ENCODE peak calls at places on chromosomes 7 and 10, in nine cellular contexts. Z is cardiac fibroblast; M is Calu3; L is CD8-positive, alpha-beta T cell; X is NCI-H1048; B is stimulated activated CD4-positive, alpha-beta T cell treated with anti-CD3 and anti-CD28 coated beads, Interleukin-12 subunit alpha, Interleukin-12 subunit beta, amount 100 ng/mL, for 48 hours; V is type B pancreatic cell; N is NCI-H526; T is KBM-7. W is an unnamed sample.

GRCh38 chr7:50364645-50365044 is 60.1 kb downstream of the IKZF1 start:
- DNase-seq in T (no peak), B (no peak), N (no peak), M (no peak), V (no peak), L (no peak), Z (no peak), X (no peak), W (no peak)

GRCh38 chr7:13111230-13111629 is 423.8 kb downstream of the ARL4A start:
- DNase-seq in L (no peak), M (no peak), T (no peak), V (no peak), Z (no peak), B (no peak), N (no peak), X (no peak), W (no peak)

GRCh38 chr10:114694062-114694461 is 36.0 kb upstream of the ABLIM1 start:
- DNase-seq in V (no peak), M (no peak), L (peak), B (no peak), Z (no peak), N (no peak), X (no peak), T (no peak), W (no peak)

GRCh38 chr7:95549818-95550529 is 46.3 kb downstream of the PDK4 start:
- DNase-seq in L (no peak), Z (peak), X (no peak), V (no peak), B (no peak), T (no peak), M (peak), N (no peak), W (peak)

GRCh38 chr7:1817061-1817712 is 147.1 kb downstream of the ELFN1 start:
- DNase-seq in V (peak), T (no peak), B (no peak), L (no peak), N (no peak), X (no peak), M (no peak), Z (no peak), W (no peak)

GRCh38 chr7:118152632-118153031 is 31.3 kb upstream of the LSM8 start:
- DNase-seq in Z (no peak), M (no peak), N (no peak), X (no peak), V (no peak), B (no peak), L (no peak), T (no peak), W (no peak)

GRCh38 chr7:158080899-158081445 is 506.7 kb downstream of the PTPRN2 start:
- DNase-seq in M (no peak), X (no peak), N (no peak), L (no peak), T (no peak), V (no peak), Z (no peak), B (no peak), W (no peak)

GRCh38 chr10:11357361-11357760 is 254.1 kb downstream of the USP6NL start:
- DNase-seq in V (no peak), L (no peak), N (no peak), T (no peak), X (no peak), Z (no peak), M (no peak), B (no peak), W (no peak)

GRCh38 chr7:151249034-151249731 is 689 bp upstream of the SMARCD3 start:
- DNase-seq in B (no peak), Z (peak), V (no peak), N (no peak), L (no peak), M (peak), X (no peak), T (peak), W (no peak)

GRCh38 chr10:27643296-27643695 is 102.3 kb downstream of the MKX start:
- DNase-seq in V (no peak), Z (no peak), L (no peak), N (no peak), B (no peak), M (no peak), T (no peak), X (no peak), W (no peak)

GRCh38 chr10:43260911-43261577 is 5.8 kb downstream of the RASGEF1A start:
- DNase-seq in B (no peak), L (no peak), X (no peak), V (peak), T (no peak), M (no peak), N (no peak), Z (no peak), W (no peak)